ENCODE peak calls at places on chromosomes 3 and 15, in nine cellular contexts. V is ELR; T is stimulated activated CD8-positive, alpha-beta memory T cell treated with anti-CD3 and anti-CD28 coated beads, Interleukin-7, amount 100 ng/mL, for 24 hours; A is C1 segment of cervical spinal cord; U is activated T-cell treated with anti-CD3 and anti-CD28 coated beads, Interleukin-2, amount 50 U/mL, for 1 hour; Q is GM23248; X is pons; P is stimulated activated CD4-positive, alpha-beta T cell treated with anti-CD3 and anti-CD28 coated beads, Interleukin-15, amount 100 ng/mL, for 1 hour; J is H54. O is an unnamed sample.
A peak's percentile ranks its signal among the peaks of the same experiment; 100 is the strongest.

GRCh38 chr3:128074851-128075515 is 22.7 kb downstream of the SEC61A1 start:
- DNase-seq in U (no peak), P (no peak), Q (peak; percentile 56), A (no peak), J (no peak), T (no peak), X (no peak), V (peak; percentile 29), O (no peak)

GRCh38 chr15:68315495-68316007 is 38.0 kb downstream of the FEM1B start:
- DNase-seq in X (no peak), T (no peak), A (no peak), V (no peak), P (no peak), J (no peak), U (peak; percentile 11), Q (no peak), O (no peak)

GRCh38 chr3:52786330-52787215 is 8.0 kb upstream of the ITIH3 start:
- DNase-seq in V (no peak), P (no peak), J (no peak), T (no peak), Q (no peak), U (no peak), A (no peak), X (no peak), O (no peak)

GRCh38 chr3:3200632-3201212 is 21.2 kb upstream of the CRBN start:
- DNase-seq in P (no peak), T (no peak), X (peak; percentile 92), Q (peak; percentile 82), V (peak; percentile 69), U (no peak), J (no peak), A (peak; percentile 8), O (no peak)

GRCh38 chr3:69647710-69648109 is 91.6 kb upstream of the MITF start:
- DNase-seq in T (no peak), J (no peak), P (no peak), X (no peak), U (no peak), V (no peak), A (no peak), Q (no peak), O (no peak)

GRCh38 chr3:121817753-121818152 is 17.1 kb downstream of the IQCB1 start:
- DNase-seq in V (no peak), U (no peak), P (no peak), J (no peak), X (no peak), Q (no peak), A (no peak), T (no peak), O (no peak)

GRCh38 chr3:112769624-112770023 is 77.0 kb downstream of the CD200R1L start:
- DNase-seq in J (no peak), Q (peak; percentile 86), U (no peak), X (no peak), P (no peak), T (no peak), A (no peak), V (peak; percentile 78), O (no peak)

GRCh38 chr3:44885618-44886017 is 11.2 kb downstream of the TGM4 start:
- DNase-seq in V (peak; percentile 98), X (no peak), Q (peak; percentile 95), U (no peak), P (no peak), T (no peak), A (no peak), J (peak; percentile 80), O (peak; percentile 83)

GRCh38 chr3:37144806-37145205 is 29.6 kb downstream of the LRRFIP2 start:
- DNase-seq in T (no peak), V (no peak), J (no peak), U (no peak), Q (peak; percentile 43), X (no peak), A (no peak), P (no peak), O (no peak)

GRCh38 chr15:80216911-80217310 is 35.1 kb downstream of the CTXND1 start:
- DNase-seq in T (no peak), U (no peak), V (no peak), A (no peak), J (no peak), Q (no peak), P (no peak), X (no peak), O (no peak)

GRCh38 chr15:99057697-99058420 is 47.0 kb upstream of the SYNM start:
- DNase-seq in A (no peak), X (no peak), V (no peak), P (no peak), U (no peak), J (no peak), T (no peak), Q (no peak), O (no peak)

GRCh38 chr3:128273841-128274573 is 120.7 kb downstream of the EEFSEC start:
- DNase-seq in P (no peak), V (no peak), Q (no peak), A (no peak), T (no peak), X (no peak), U (no peak), J (no peak), O (no peak)

GRCh38 chr3:142817897-142818296 is 71.0 kb downstream of the PCOLCE2 start:
- DNase-seq in P (no peak), A (no peak), T (no peak), J (no peak), X (no peak), Q (no peak), U (no peak), V (no peak), O (no peak)

O was measured in glomerular endothelial cell.